ENCODE peak calls at places on chromosomes 3 and 15, in six cellular contexts. J, R, T, Y, A and O are unnamed samples.

GRCh38 chr3:3134750-3135448 is 8.2 kb downstream of the TRNT1 start:
- DNase-seq in T (no peak), A (no peak), J (no peak), Y (no peak), R (no peak), O (no peak)

GRCh38 chr15:62417444-62417843 is 252.4 kb upstream of the C2CD4B start:
- DNase-seq in T (no peak), Y (no peak), A (no peak), J (no peak), R (no peak), O (no peak)

GRCh38 chr3:14120111-14120920 is 4.4 kb downstream of the CHCHD4 start:
- DNase-seq in T (no peak), A (no peak), R (no peak), J (no peak), Y (no peak), O (no peak)

GRCh38 chr3:15108869-15109268 is 9.9 kb upstream of the RBSN start:
- DNase-seq in A (no peak), R (no peak), Y (no peak), T (no peak), J (no peak), O (no peak)

GRCh38 chr15:61169904-61170695 is 59.0 kb downstream of the RORA start:
- DNase-seq in T (no peak), Y (no peak), R (no peak), A (no peak), J (no peak), O (no peak)

GRCh38 chr15:66138096-66138783 is 115.3 kb downstream of the MEGF11 start:
- DNase-seq in J (peak; percentile 37), T (no peak), R (peak; percentile 55), Y (no peak), A (peak; percentile 45), O (no peak)

GRCh38 chr15:83287541-83288027 is 3.1 kb upstream of the BNC1 start:
- DNase-seq in J (no peak), T (no peak), R (no peak), A (no peak), Y (no peak), O (peak; percentile 53)

GRCh38 chr15:68386587-68387287 is 45.2 kb downstream of the ITGA11 start:
- DNase-seq in Y (peak; percentile 20), A (no peak), J (no peak), T (peak; percentile 11), R (no peak), O (no peak)

GRCh38 chr3:69410301-69410700 is 24.4 kb upstream of the FRMD4B start:
- DNase-seq in Y (peak; percentile 78), A (peak; percentile 59), J (peak; percentile 68), R (peak; percentile 68), T (peak; percentile 75), O (no peak)

GRCh38 chr3:116153174-116153573 is 292.1 kb downstream of the LSAMP start:
- DNase-seq in T (no peak), A (no peak), J (no peak), R (no peak), Y (no peak), O (no peak)

GRCh38 chr15:68717952-68718351 is 102.7 kb downstream of the ANP32A start:
- DNase-seq in Y (no peak), T (no peak), A (no peak), J (no peak), R (no peak), O (no peak)

GRCh38 chr15:92715753-92716152 is 60.2 kb upstream of the FAM174B start:
- DNase-seq in J (no peak), R (no peak), A (peak; percentile 45), Y (no peak), T (peak; percentile 37), O (no peak)

GRCh38 chr3:29850641-29851040 is 569.8 kb downstream of the RBMS3 start:
- DNase-seq in Y (no peak), R (no peak), T (no peak), A (no peak), J (no peak), O (no peak)

GRCh38 chr3:114104414-114104813 is 47.9 kb downstream of the QTRT2 start:
- DNase-seq in A (no peak), Y (no peak), J (no peak), T (no peak), R (no peak), O (no peak)

GRCh38 chr3:161100994-161101393 is 4.2 kb downstream of the B3GALNT1 start:
- DNase-seq in Y (no peak), R (no peak), A (no peak), J (peak; percentile 21), T (peak; percentile 61), O (no peak)

GRCh38 chr15:100394726-100395125 is 53.0 kb upstream of the ADAMTS17 start:
- DNase-seq in A (no peak), R (no peak), Y (no peak), J (no peak), T (no peak), O (no peak)

GRCh38 chr3:15305366-15305844 is 27.0 kb downstream of the SH3BP5 start:
- DNase-seq in J (no peak), A (no peak), T (no peak), R (no peak), Y (peak; percentile 40), O (peak; percentile 59)

GRCh38 chr3:181913254-181913653 is 201.5 kb downstream of the SOX2 start:
- DNase-seq in Y (no peak), R (no peak), A (no peak), J (no peak), T (no peak), O (no peak)

GRCh38 chr15:57941816-57942215 is 123.7 kb downstream of the ALDH1A2 start:
- DNase-seq in J (no peak), A (no peak), R (no peak), Y (no peak), T (no peak), O (no peak)

GRCh38 chr15:38354321-38354929 is 99.5 kb upstream of the FAM98B start:
- DNase-seq in J (peak; percentile 46), Y (peak; percentile 66), R (peak; percentile 63), T (peak; percentile 56), A (peak; percentile 46), O (peak; percentile 9)

GRCh38 chr3:14322667-14323295 is 79.6 kb upstream of the SLC6A6 start:
- DNase-seq in T (no peak), J (no peak), Y (no peak), A (peak; percentile 6), R (peak; percentile 28), O (no peak)

GRCh38 chr3:23785097-23785645 is 20.6 kb upstream of the UBE2E1 start:
- DNase-seq in Y (no peak), T (no peak), R (no peak), A (no peak), J (no peak), O (no peak)

GRCh38 chr3:111762535-111762934 is 96.5 kb upstream of the PHLDB2 start:
- DNase-seq in T (no peak), J (no peak), Y (no peak), R (no peak), A (no peak), O (no peak)

GRCh38 chr15:97747342-97747741 is 213.2 kb upstream of the ARRDC4 start:
- DNase-seq in R (no peak), J (no peak), A (no peak), Y (no peak), T (no peak), O (no peak)

GRCh38 chr15:77632760-77633133 is at the start of gene LINGO1:
- DNase-seq in J (peak; percentile 46), T (no peak), R (peak; percentile 25), Y (no peak), A (peak; percentile 54), O (no peak)

GRCh38 chr3:50658416-50658815 is 16.3 kb upstream of the DOCK3 start:
- DNase-seq in T (no peak), Y (peak; percentile 28), A (peak; percentile 0), J (peak; percentile 2), R (no peak), O (peak; percentile 57)

GRCh38 chr3:43870110-43870509 is 179.4 kb downstream of the ABHD5 start:
- DNase-seq in Y (no peak), J (peak; percentile 64), A (no peak), R (no peak), T (no peak), O (no peak)

DNA sequence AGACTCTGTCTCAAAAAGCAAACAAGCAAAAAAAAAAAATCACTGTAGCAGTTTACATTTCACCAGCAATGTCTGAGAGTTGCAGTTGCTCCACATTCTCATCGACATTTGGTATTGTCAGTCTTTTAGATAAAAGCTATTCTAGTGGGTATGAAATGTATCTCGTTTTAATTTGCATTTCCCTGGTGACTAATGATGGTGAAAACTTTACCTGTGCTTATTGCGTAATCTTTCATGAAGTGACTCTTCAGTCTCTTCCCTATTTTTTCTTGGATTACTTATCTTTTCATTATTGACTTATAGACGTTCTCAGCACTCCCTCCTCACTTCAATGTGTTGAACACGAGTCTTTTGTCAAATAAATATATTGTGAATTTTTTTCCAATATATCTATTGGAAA is 37.2 kb upstream of the CLSTN2 start:
- DNase-seq in Y (no peak), J (no peak), R (no peak), T (no peak), A (no peak), O (no peak)
- TF ChIP-seq POLR2A in Y (no peak), J (no peak), R (no peak), T (no peak), A (no peak), O (no peak)

GRCh38 chr3:99637041-99637380 is 1.4 kb upstream of the COL8A1 start:
- DNase-seq in A (no peak), R (no peak), T (no peak), J (no peak), Y (no peak), O (no peak)

GRCh38 chr3:99639579-99639978 is 1.2 kb downstream of the COL8A1 start:
- DNase-seq in R (no peak), Y (no peak), T (no peak), A (no peak), J (no peak), O (no peak)

GRCh38 chr3:99637381-99638111 is 848 bp upstream of the COL8A1 start:
- DNase-seq in Y (no peak), J (no peak), A (peak; percentile 42), R (peak; percentile 10), T (no peak), O (no peak)

GRCh38 chr3:99640214-99640851 is 1.9 kb downstream of the COL8A1 start:
- DNase-seq in T (no peak), A (no peak), R (no peak), Y (no peak), J (no peak), O (no peak)

GRCh38 chr3:99638244-99638948 is at the start of gene COL8A1:
- DNase-seq in J (peak; percentile 20), A (peak; percentile 56), T (no peak), R (peak; percentile 34), Y (peak; percentile 70), O (no peak)
- TF ChIP-seq POLR2A in J (no peak), A (peak; percentile 43), T (no peak), R (no peak), Y (no peak), O (peak; percentile 97)

DNA sequence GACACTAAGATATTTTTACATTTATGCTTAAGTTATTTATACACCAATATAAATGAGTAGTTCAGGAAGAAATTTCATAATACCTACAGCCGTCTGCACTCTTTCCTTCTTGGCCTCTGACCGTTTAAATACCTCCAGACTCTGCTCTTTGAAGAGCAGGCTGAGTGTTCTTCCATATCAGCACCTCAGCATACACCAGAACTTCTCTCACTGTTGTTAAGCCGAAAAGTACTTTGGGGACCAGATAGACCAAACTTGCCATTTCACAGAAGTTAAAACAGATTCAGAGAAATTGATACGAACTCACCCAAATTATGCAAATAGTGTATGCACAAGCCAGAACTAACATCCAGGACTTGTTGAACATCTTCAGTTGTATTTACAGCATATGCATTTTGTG is 24.3 kb downstream of the CGGBP1 start:
- DNase-seq in T (no peak), Y (no peak), A (no peak), J (no peak), R (no peak), O (no peak)
- TF ChIP-seq POLR2A in T (no peak), Y (no peak), A (no peak), J (no peak), R (no peak), O (no peak)

GRCh38 chr3:53077476-53078220 is 31.8 kb upstream of the SFMBT1 start:
- DNase-seq in T (no peak), A (peak; percentile 10), R (no peak), J (no peak), Y (peak; percentile 47), O (no peak)
- TF ChIP-seq POLR2A in T (no peak), A (no peak), R (no peak), J (no peak), Y (no peak), O (no peak)